ENCODE peak calls at places on chromosomes 13 and 19, in six cellular contexts. K is neural crest cell, A is neuronal stem cell, Y is SW 1271, H is GM04504, P is choroid plexus epithelial cell. B is an unnamed sample.

GRCh38 chr13:100608906-100609305 is 20.3 kb upstream of the GGACT start:
- DNase-seq in K (no peak), A (no peak), Y (no peak), H (no peak), P (peak), B (peak)

GRCh38 chr19:32831611-32832010 is 38.0 kb downstream of the SLC7A9 start:
- DNase-seq in K (no peak), A (no peak), Y (no peak), H (no peak), P (no peak), B (no peak)

GRCh38 chr13:57612568-57612967 is 19.0 kb upstream of the PCDH17 start:
- DNase-seq in K (no peak), A (no peak), Y (no peak), H (no peak), P (no peak), B (no peak)

GRCh38 chr19:1121395-1121794 is 17.6 kb downstream of the GPX4 start:
- DNase-seq in K (no peak), A (no peak), Y (no peak), H (no peak), P (no peak), B (no peak)

GRCh38 chr13:45859682-45860081 is 8.1 kb upstream of the SIAH3 start:
- DNase-seq in K (no peak), A (peak), Y (no peak), H (no peak), P (no peak), B (peak)

GRCh38 chr19:49333426-49334288 is 1.5 kb upstream of the CD37 start:
- DNase-seq in K (no peak), A (no peak), Y (no peak), H (no peak), P (no peak), B (peak)

GRCh38 chr13:40080676-40081075 is 425.2 kb downstream of the COG6 start:
- DNase-seq in K (no peak), A (no peak), Y (no peak), H (no peak), P (no peak), B (no peak)

GRCh38 chr19:34962945-34963530 is 991 bp downstream of the ZNF792 start:
- DNase-seq in K (no peak), A (no peak), Y (no peak), H (no peak), P (peak), B (peak)

GRCh38 chr13:39144941-39145533 is 106.8 kb downstream of the NHLRC3 start:
- DNase-seq in K (peak), A (peak), Y (no peak), H (peak), P (peak), B (peak)

GRCh38 chr19:55146648-55147218 is 2.3 kb downstream of the TNNT1 start:
- DNase-seq in K (no peak), A (no peak), Y (no peak), H (no peak), P (no peak), B (no peak)

GRCh38 chr19:34598217-34599155 is 78.5 kb downstream of the SCGB2B2 start:
- DNase-seq in K (no peak), A (no peak), Y (no peak), H (no peak), P (no peak), B (no peak)

B was measured in dermis blood vessel endothelial cell.